ENCODE peak calls at places on chromosome 5, in four cellular contexts. I, Q, K and V are unnamed samples.
A peak's percentile ranks its signal among the peaks of the same experiment; 100 is the strongest.

GRCh38 chr5:152592416-152592815 is 187.3 kb upstream of the NMUR2 start:
- DNase-seq in I (peak; percentile 10), Q (no peak), K (no peak), V (no peak)

GRCh38 chr5:180600554-180601041 is 9.3 kb upstream of the SCGB3A1 start:
- DNase-seq in I (no peak), Q (no peak), K (no peak), V (no peak)

GRCh38 chr5:20476016-20476415 is 488.0 kb upstream of the CDH18 start:
- DNase-seq in I (no peak), Q (no peak), K (no peak), V (no peak)

GRCh38 chr5:170585278-170585677 is 81.5 kb downstream of the KCNIP1 start:
- DNase-seq in I (no peak), Q (no peak), K (no peak), V (no peak)

GRCh38 chr5:38660194-38660668 is 103.8 kb upstream of the LIFR start:
- DNase-seq in I (peak; percentile 99), Q (no peak), K (no peak), V (no peak)

GRCh38 chr5:89668821-89669220 is 740.7 kb downstream of the CETN3 start:
- DNase-seq in I (no peak), Q (no peak), K (no peak), V (no peak)

GRCh38 chr5:131814990-131815389 is 18.2 kb upstream of the FNIP1 start:
- DNase-seq in I (no peak), Q (no peak), K (no peak), V (no peak)

GRCh38 chr5:131082034-131082550 is 83.0 kb downstream of the HINT1 start:
- DNase-seq in I (no peak), Q (no peak), K (peak; percentile 11), V (no peak)

GRCh38 chr5:93252165-93252564 is 328.9 kb downstream of the NR2F1-AS1 start:
- DNase-seq in I (no peak), Q (no peak), K (no peak), V (no peak)

GRCh38 chr5:126460459-126460858 is 37.2 kb downstream of the GRAMD2B start:
- DNase-seq in I (no peak), Q (peak; percentile 81), K (no peak), V (no peak)

GRCh38 chr5:138438724-138439536 is at the start of gene REEP2:
- DNase-seq in I (peak; percentile 23), Q (no peak), K (no peak), V (no peak)

GRCh38 chr5:64690417-64691151 is at the start of gene SHISAL2B:
- DNase-seq in I (no peak), Q (no peak), K (no peak), V (no peak)

GRCh38 chr5:97471951-97472350 is 288.9 kb upstream of the RIOK2 start:
- DNase-seq in I (no peak), Q (no peak), K (no peak), V (no peak)

GRCh38 chr5:90170231-90170630 is 239.3 kb downstream of the CETN3 start:
- DNase-seq in I (no peak), Q (peak; percentile 18), K (no peak), V (no peak)

GRCh38 chr5:145479271-145479670 is 355.9 kb downstream of the PRELID2 start:
- DNase-seq in I (no peak), Q (no peak), K (no peak), V (no peak)

GRCh38 chr5:52560366-52560765 is 227.3 kb upstream of the ITGA1 start:
- DNase-seq in I (peak; percentile 9), Q (peak; percentile 67), K (no peak), V (no peak)

GRCh38 chr5:168471785-168472184 is 14.5 kb upstream of the RARS1 start:
- DNase-seq in I (no peak), Q (no peak), K (no peak), V (no peak)

GRCh38 chr5:176934309-176934930 is 35.3 kb upstream of the HK3 start:
- DNase-seq in I (no peak), Q (no peak), K (no peak), V (no peak)